ENCODE peak calls at places on chromosomes 3 and 15, in seven cellular contexts. X, T, Y, V, C, S and A are unnamed samples.

GRCh38 chr15:98671060-98672008 is 23.0 kb downstream of the IGF1R start:
- DNase-seq in Y (peak), X (peak), C (no peak), V (peak), S (peak), T (peak), A (no peak)

GRCh38 chr15:72237286-72238224 is 6.6 kb upstream of the PKM start:
- DNase-seq in S (peak), T (no peak), V (peak), X (peak), Y (peak), C (peak), A (peak)

GRCh38 chr15:23384371-23384770 is 29.8 kb downstream of the GOLGA8S start:
- DNase-seq in S (no peak), V (no peak), T (no peak), C (no peak), Y (no peak), X (no peak), A (no peak)

GRCh38 chr15:68367992-68368391 is 64.0 kb downstream of the ITGA11 start:
- DNase-seq in S (no peak), C (no peak), V (no peak), T (no peak), Y (no peak), X (no peak), A (no peak)

GRCh38 chr15:51240066-51240465 is 98.3 kb downstream of the CYP19A1 start:
- DNase-seq in V (no peak), T (no peak), X (no peak), C (peak), S (no peak), Y (peak), A (no peak)

GRCh38 chr3:194489736-194490612 is 3.2 kb upstream of the ATP13A3 start:
- DNase-seq in S (peak), C (no peak), V (peak), X (peak), T (no peak), Y (peak), A (no peak)

GRCh38 chr15:58497036-58497785 is 65.4 kb downstream of the LIPC start:
- DNase-seq in C (no peak), S (no peak), X (no peak), T (no peak), Y (no peak), V (no peak), A (no peak)

GRCh38 chr3:9778102-9778501 is 8.4 kb upstream of the CAMK1 start:
- DNase-seq in S (peak), V (peak), X (peak), C (no peak), Y (peak), T (no peak), A (no peak)

GRCh38 chr15:63948436-63948835 is 97.8 kb downstream of the DAPK2 start:
- DNase-seq in T (no peak), X (no peak), C (no peak), S (no peak), Y (no peak), V (no peak), A (no peak)

GRCh38 chr3:43796041-43796596 is 105.4 kb downstream of the ABHD5 start:
- DNase-seq in Y (peak), X (peak), T (no peak), V (peak), C (no peak), S (no peak), A (no peak)

GRCh38 chr3:88142094-88142624 is 7.6 kb upstream of the C3orf38 start:
- DNase-seq in C (no peak), S (peak), Y (peak), X (peak), V (peak), T (no peak), A (no peak)

GRCh38 chr3:111952086-111952485 is 26.7 kb upstream of the ABHD10 start:
- DNase-seq in X (no peak), Y (no peak), S (no peak), V (no peak), C (no peak), T (no peak), A (no peak)

GRCh38 chr3:147680820-147681488 is 271.8 kb downstream of the ZIC1 start:
- DNase-seq in S (peak), V (no peak), Y (no peak), T (no peak), C (no peak), X (no peak), A (no peak)

GRCh38 chr3:170914690-170915089 is 6.3 kb upstream of the EIF5A2 start:
- DNase-seq in V (no peak), Y (no peak), S (no peak), X (no peak), C (no peak), T (no peak), A (no peak)

GRCh38 chr3:88101142-88101541 is 42.1 kb downstream of the ZNF654 start:
- DNase-seq in X (no peak), T (no peak), S (no peak), Y (no peak), C (no peak), V (no peak), A (no peak)